ENCODE peak calls at places on chromosomes 1 and 21, in four cellular contexts. One of them, this sample, is unnamed.
A peak's percentile ranks its signal among the peaks of the same experiment; 100 is the strongest.

GRCh38 chr1:38271116-38271633 is 224.6 kb upstream of the POU3F1 start:
- DNase-seq in HepG2: no peak
- DNase-seq in GM12878: no peak
- DNase-seq in K562: no peak
- DNase-seq in this sample: no peak

GRCh38 chr1:27342391-27342777 is 562 bp downstream of the SYTL1 start:
- DNase-seq in HepG2: no peak
- DNase-seq in GM12878: no peak
- DNase-seq in K562: no peak
- DNase-seq in this sample: no peak

GRCh38 chr1:244084763-244085162 is 33.7 kb downstream of the ZBTB18 start:
- DNase-seq in HepG2: no peak
- DNase-seq in GM12878: no peak
- DNase-seq in K562: no peak
- DNase-seq in this sample: no peak

GRCh38 chr1:21338568-21339401 is 48.5 kb upstream of the ECE1 start:
- DNase-seq in HepG2: peak; percentile 91
- DNase-seq in GM12878: no peak
- DNase-seq in K562: no peak
- DNase-seq in this sample: no peak

GRCh38 chr1:107486365-107486764 is 345.5 kb downstream of the NTNG1 start:
- DNase-seq in HepG2: no peak
- DNase-seq in GM12878: no peak
- DNase-seq in K562: no peak
- DNase-seq in this sample: no peak

GRCh38 chr1:52237430-52237829 is 95.5 kb downstream of the ZFYVE9 start:
- DNase-seq in HepG2: no peak
- DNase-seq in GM12878: no peak
- DNase-seq in K562: peak; percentile 19
- DNase-seq in this sample: no peak

GRCh38 chr1:225695578-225696332 is 42.8 kb upstream of the ENAH start:
- DNase-seq in HepG2: peak; percentile 58
- DNase-seq in GM12878: no peak
- DNase-seq in K562: no peak
- DNase-seq in this sample: no peak

GRCh38 chr1:85611856-85612255 is 31.3 kb downstream of the CCN1 start:
- DNase-seq in HepG2: peak; percentile 70
- DNase-seq in GM12878: no peak
- DNase-seq in K562: no peak
- DNase-seq in this sample: no peak

GRCh38 chr1:41500781-41501518 is 16.5 kb upstream of the EDN2 start:
- DNase-seq in HepG2: peak; percentile 19
- DNase-seq in GM12878: no peak
- DNase-seq in K562: no peak
- DNase-seq in this sample: no peak

GRCh38 chr21:43703068-43703880 is 15.7 kb upstream of the PDXK start:
- DNase-seq in HepG2: peak; percentile 57
- DNase-seq in GM12878: no peak
- DNase-seq in K562: peak; percentile 61
- DNase-seq in this sample: peak; percentile 58

GRCh38 chr21:44444286-44444931 is 10.9 kb upstream of the LRRC3 start:
- DNase-seq in HepG2: peak; percentile 66
- DNase-seq in GM12878: no peak
- DNase-seq in K562: peak; percentile 45
- DNase-seq in this sample: peak; percentile 75

GRCh38 chr1:175188936-175189335 is 3.6 kb downstream of the KIAA0040 start:
- DNase-seq in HepG2: no peak
- DNase-seq in GM12878: peak; percentile 67
- DNase-seq in K562: peak; percentile 74
- DNase-seq in this sample: no peak

GRCh38 chr1:169204184-169204583 is 97.7 kb downstream of the ATP1B1 start:
- DNase-seq in HepG2: no peak
- DNase-seq in GM12878: no peak
- DNase-seq in K562: no peak
- DNase-seq in this sample: no peak

GRCh38 chr1:87167855-87168630 is 160.6 kb upstream of the LMO4 start:
- DNase-seq in HepG2: no peak
- DNase-seq in GM12878: no peak
- DNase-seq in K562: no peak
- DNase-seq in this sample: no peak

GRCh38 chr1:177069489-177069888 is 95.0 kb downstream of the ASTN1 start:
- DNase-seq in HepG2: no peak
- DNase-seq in GM12878: no peak
- DNase-seq in K562: no peak
- DNase-seq in this sample: no peak

GRCh38 chr1:56688522-56689026 is 43.5 kb downstream of the PRKAA2 start:
- DNase-seq in HepG2: peak; percentile 96
- DNase-seq in GM12878: peak; percentile 1
- DNase-seq in K562: no peak
- DNase-seq in this sample: no peak

GRCh38 chr1:161020573-161021167 is at the start of gene F11R:
- DNase-seq in HepG2: peak; percentile 62
- DNase-seq in GM12878: no peak
- DNase-seq in K562: peak; percentile 94
- DNase-seq in this sample: peak; percentile 61

GRCh38 chr1:191615422-191615821 is 542.8 kb upstream of the RGS18 start:
- DNase-seq in HepG2: no peak
- DNase-seq in GM12878: no peak
- DNase-seq in K562: no peak
- DNase-seq in this sample: no peak

GRCh38 chr1:220791287-220791686 is 4.6 kb downstream of the MTARC1 start:
- DNase-seq in HepG2: no peak
- DNase-seq in GM12878: no peak
- DNase-seq in K562: no peak
- DNase-seq in this sample: no peak

GRCh38 chr1:67020765-67021164 is 33.2 kb downstream of the SLC35D1 start:
- DNase-seq in HepG2: no peak
- DNase-seq in GM12878: no peak
- DNase-seq in K562: no peak
- DNase-seq in this sample: no peak

GRCh38 chr1:67019600-67020136 is 34.3 kb downstream of the SLC35D1 start:
- DNase-seq in HepG2: no peak
- DNase-seq in GM12878: no peak
- DNase-seq in K562: no peak
- DNase-seq in this sample: no peak

GRCh38 chr1:67018574-67018973 is 35.4 kb downstream of the SLC35D1 start:
- DNase-seq in HepG2: no peak
- DNase-seq in GM12878: no peak
- DNase-seq in K562: no peak
- DNase-seq in this sample: no peak

GRCh38 chr1:67019121-67019520 is 34.8 kb downstream of the SLC35D1 start:
- DNase-seq in HepG2: no peak
- DNase-seq in GM12878: no peak
- DNase-seq in K562: no peak
- DNase-seq in this sample: no peak

GRCh38 chr1:67020304-67020703 is 33.6 kb downstream of the SLC35D1 start:
- DNase-seq in HepG2: no peak
- DNase-seq in GM12878: no peak
- DNase-seq in K562: no peak
- DNase-seq in this sample: no peak
- TF ChIP-seq TCF7 in HepG2: no peak
- TF ChIP-seq TCF7 in GM12878: no peak
- TF ChIP-seq TCF7 in K562: no peak
- TF ChIP-seq TCF7 in this sample: no peak

GRCh38 chr21:42088658-42089057 is 17.5 kb downstream of the UMODL1 start:
- DNase-seq in HepG2: no peak
- DNase-seq in GM12878: no peak
- DNase-seq in K562: no peak
- DNase-seq in this sample: no peak

GRCh38 chr21:42086969-42087368 is 15.9 kb downstream of the UMODL1 start:
- DNase-seq in HepG2: no peak
- DNase-seq in GM12878: no peak
- DNase-seq in K562: no peak
- DNase-seq in this sample: no peak

GRCh38 chr21:42088148-42088547 is 17.0 kb downstream of the UMODL1 start:
- DNase-seq in HepG2: no peak
- DNase-seq in GM12878: no peak
- DNase-seq in K562: no peak
- DNase-seq in this sample: no peak

GRCh38 chr21:42089665-42090310 is 18.7 kb downstream of the UMODL1 start:
- DNase-seq in HepG2: no peak
- DNase-seq in GM12878: no peak
- DNase-seq in K562: no peak
- DNase-seq in this sample: no peak

DNA sequence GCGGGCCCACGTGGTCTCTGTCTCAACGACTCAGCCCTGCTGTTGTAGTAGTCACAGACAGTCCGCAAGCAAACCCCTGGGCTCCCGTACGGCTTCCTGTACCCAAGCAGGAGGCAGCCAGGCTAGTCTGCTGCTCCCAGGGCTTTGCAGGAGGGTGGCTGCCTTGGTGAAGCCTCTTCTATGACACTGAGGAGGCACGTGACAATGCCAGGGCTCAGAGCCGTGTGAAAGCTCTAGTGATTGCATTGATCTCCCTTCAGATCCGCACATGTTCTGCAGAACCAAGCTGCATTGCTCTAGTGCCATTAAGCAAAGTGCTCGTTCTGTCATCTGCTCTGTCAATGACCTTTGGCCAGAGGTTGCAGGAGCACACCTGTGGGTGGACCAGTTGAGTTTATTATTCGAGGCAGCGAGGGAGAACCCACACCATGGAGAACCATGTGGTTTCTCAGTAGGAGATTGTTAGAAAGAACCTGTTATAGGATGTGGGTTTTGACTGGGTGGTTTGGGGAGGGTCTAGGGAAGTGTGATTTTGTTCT is 18.0 kb downstream of the UMODL1 start:
- DNase-seq in HepG2: no peak
- DNase-seq in GM12878: no peak
- DNase-seq in K562: no peak
- DNase-seq in this sample: no peak
- TF ChIP-seq TCF7 in HepG2: no peak
- TF ChIP-seq TCF7 in GM12878: no peak
- TF ChIP-seq TCF7 in K562: no peak
- TF ChIP-seq TCF7 in this sample: no peak

GRCh38 chr1:31671556-31672201 is 27.0 kb upstream of the PEF1 start:
- DNase-seq in HepG2: no peak
- DNase-seq in GM12878: no peak
- DNase-seq in K562: no peak
- DNase-seq in this sample: no peak

GRCh38 chr1:31669433-31669785 is 24.7 kb upstream of the PEF1 start:
- DNase-seq in HepG2: no peak
- DNase-seq in GM12878: no peak
- DNase-seq in K562: no peak
- DNase-seq in this sample: no peak

GRCh38 chr1:31670583-31670944 is 25.9 kb upstream of the PEF1 start:
- DNase-seq in HepG2: no peak
- DNase-seq in GM12878: no peak
- DNase-seq in K562: no peak
- DNase-seq in this sample: no peak

GRCh38 chr1:31669786-31670582 is 25.3 kb upstream of the PEF1 start:
- DNase-seq in HepG2: no peak
- DNase-seq in GM12878: no peak
- DNase-seq in K562: no peak
- DNase-seq in this sample: no peak

GRCh38 chr1:31671147-31671546 is 26.5 kb upstream of the PEF1 start:
- DNase-seq in HepG2: no peak
- DNase-seq in GM12878: no peak
- DNase-seq in K562: no peak
- DNase-seq in this sample: no peak
- TF ChIP-seq TCF7 in HepG2: no peak
- TF ChIP-seq TCF7 in GM12878: no peak
- TF ChIP-seq TCF7 in K562: no peak
- TF ChIP-seq TCF7 in this sample: no peak

GRCh38 chr1:76998582-76999189 is 131.4 kb downstream of the ST6GALNAC5 start:
- DNase-seq in HepG2: no peak
- DNase-seq in GM12878: no peak
- DNase-seq in K562: no peak
- DNase-seq in this sample: no peak
- TF ChIP-seq TCF7 in HepG2: no peak
- TF ChIP-seq TCF7 in GM12878: no peak
- TF ChIP-seq TCF7 in K562: no peak
- TF ChIP-seq TCF7 in this sample: no peak

GRCh38 chr1:204940591-204940990 is 69.9 kb downstream of the NFASC start:
- DNase-seq in HepG2: no peak
- DNase-seq in GM12878: no peak
- DNase-seq in K562: no peak
- DNase-seq in this sample: no peak
- TF ChIP-seq TCF7 in HepG2: no peak
- TF ChIP-seq TCF7 in GM12878: no peak
- TF ChIP-seq TCF7 in K562: no peak
- TF ChIP-seq TCF7 in this sample: no peak

DNA sequence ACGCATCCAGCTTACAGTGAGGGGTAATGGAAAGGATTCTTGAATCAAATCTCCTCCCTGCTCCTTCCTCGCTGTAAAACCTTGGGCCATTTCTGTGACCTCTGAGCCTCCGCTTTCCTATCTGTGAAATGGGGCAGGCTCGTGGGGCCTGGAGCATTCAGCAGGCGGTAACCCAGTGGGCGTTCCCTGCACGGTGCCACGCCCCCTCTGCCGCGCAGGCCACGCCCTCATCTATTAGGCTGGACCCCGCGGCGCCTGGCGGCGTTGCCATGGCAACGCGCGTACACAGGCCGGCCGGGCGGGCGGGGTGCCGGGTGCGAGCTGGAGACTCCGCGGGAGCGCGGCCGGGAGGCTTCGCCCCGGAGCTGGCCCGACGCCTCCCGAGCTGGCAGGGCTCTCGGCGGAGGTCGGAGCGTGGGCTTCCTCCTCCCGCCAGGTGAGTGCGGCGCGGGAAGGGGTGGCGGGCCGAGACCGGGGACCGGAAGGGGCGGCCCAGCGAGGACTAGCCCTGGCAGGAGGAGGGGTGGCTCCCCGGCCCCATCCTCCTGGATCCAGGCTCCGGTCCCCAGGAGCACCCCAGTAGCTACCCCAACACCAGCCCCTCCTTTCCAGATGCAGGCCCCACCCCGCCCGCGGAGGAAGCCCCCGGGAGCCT is at the start of gene FHAD1:
- DNase-seq in HepG2: no peak
- DNase-seq in GM12878: no peak
- DNase-seq in K562: peak; percentile 44
- DNase-seq in this sample: peak; percentile 86
- TF ChIP-seq TCF7 in HepG2: no peak
- TF ChIP-seq TCF7 in GM12878: no peak
- TF ChIP-seq TCF7 in K562: no peak
- TF ChIP-seq TCF7 in this sample: no peak

GRCh38 chr21:46606427-46606813 is 1.5 kb upstream of the S100B start:
- DNase-seq in HepG2: no peak
- DNase-seq in GM12878: no peak
- DNase-seq in K562: peak; percentile 1
- DNase-seq in this sample: no peak

GRCh38 chr21:46605759-46606426 is 1.0 kb upstream of the S100B start:
- DNase-seq in HepG2: no peak
- DNase-seq in GM12878: peak; percentile 32
- DNase-seq in K562: peak; percentile 13
- DNase-seq in this sample: no peak

GRCh38 chr21:46604329-46604974 is 430 bp downstream of the S100B start:
- DNase-seq in HepG2: no peak
- DNase-seq in GM12878: no peak
- DNase-seq in K562: peak; percentile 2
- DNase-seq in this sample: no peak

GRCh38 chr21:46603228-46603627 is 1.7 kb downstream of the S100B start:
- DNase-seq in HepG2: no peak
- DNase-seq in GM12878: no peak
- DNase-seq in K562: peak; percentile 58
- DNase-seq in this sample: no peak

GRCh38 chr21:46604975-46605758 is at the start of gene S100B:
- DNase-seq in HepG2: no peak
- DNase-seq in GM12878: no peak
- DNase-seq in K562: peak; percentile 13
- DNase-seq in this sample: no peak
- TF ChIP-seq TCF7 in HepG2: no peak
- TF ChIP-seq TCF7 in GM12878: no peak
- TF ChIP-seq TCF7 in K562: no peak
- TF ChIP-seq TCF7 in this sample: no peak